ENCODE peak calls at places on chromosomes 7 and 10, in five cellular contexts. One of them, this sample, is unnamed.

GRCh38 chr10:133235265-133235664 is 2.4 kb upstream of the VENTX start:
- DNase-seq in skeletal muscle cell: no peak
- DNase-seq in DMS153: no peak
- DNase-seq in HT1080: no peak
- DNase-seq in iris pigment epithelial cell: no peak
- DNase-seq in this sample: no peak

GRCh38 chr7:131076711-131077170 is 250.9 kb upstream of the MKLN1 start:
- DNase-seq in skeletal muscle cell: no peak
- DNase-seq in DMS153: no peak
- DNase-seq in HT1080: no peak
- DNase-seq in iris pigment epithelial cell: peak
- DNase-seq in this sample: no peak

GRCh38 chr10:104641150-104642000 is at the start of gene SORCS3:
- DNase-seq in skeletal muscle cell: no peak
- DNase-seq in DMS153: no peak
- DNase-seq in HT1080: no peak
- DNase-seq in iris pigment epithelial cell: peak
- DNase-seq in this sample: no peak

GRCh38 chr10:80168111-80168511 is 35.6 kb downstream of the PLAC9 start:
- DNase-seq in skeletal muscle cell: no peak
- DNase-seq in DMS153: no peak
- DNase-seq in HT1080: no peak
- DNase-seq in iris pigment epithelial cell: no peak
- DNase-seq in this sample: no peak

GRCh38 chr7:157401567-157402387 is 65.0 kb downstream of the DNAJB6 start:
- DNase-seq in skeletal muscle cell: no peak
- DNase-seq in DMS153: no peak
- DNase-seq in HT1080: no peak
- DNase-seq in iris pigment epithelial cell: no peak
- DNase-seq in this sample: no peak

GRCh38 chr10:26221571-26221970 is 5.0 kb downstream of the GAD2 start:
- DNase-seq in skeletal muscle cell: no peak
- DNase-seq in DMS153: no peak
- DNase-seq in HT1080: no peak
- DNase-seq in iris pigment epithelial cell: no peak
- DNase-seq in this sample: no peak

GRCh38 chr10:5536486-5536885 is 11.7 kb downstream of the CALML3 start:
- DNase-seq in skeletal muscle cell: no peak
- DNase-seq in DMS153: no peak
- DNase-seq in HT1080: no peak
- DNase-seq in iris pigment epithelial cell: no peak
- DNase-seq in this sample: no peak

GRCh38 chr10:121942749-121943148 is 14.9 kb upstream of the ATE1 start:
- DNase-seq in skeletal muscle cell: peak
- DNase-seq in DMS153: no peak
- DNase-seq in HT1080: peak
- DNase-seq in iris pigment epithelial cell: peak
- DNase-seq in this sample: no peak

GRCh38 chr10:100364735-100365391 is 17.8 kb downstream of the SCD start:
- DNase-seq in skeletal muscle cell: peak
- DNase-seq in DMS153: peak
- DNase-seq in HT1080: peak
- DNase-seq in iris pigment epithelial cell: peak
- DNase-seq in this sample: no peak

GRCh38 chr7:4200546-4201094 is 481.5 kb upstream of the FOXK1 start:
- DNase-seq in skeletal muscle cell: no peak
- DNase-seq in DMS153: no peak
- DNase-seq in HT1080: peak
- DNase-seq in iris pigment epithelial cell: no peak
- DNase-seq in this sample: no peak

GRCh38 chr10:95860486-95861040 is 47.2 kb upstream of the CC2D2B start:
- DNase-seq in skeletal muscle cell: no peak
- DNase-seq in DMS153: no peak
- DNase-seq in HT1080: peak
- DNase-seq in iris pigment epithelial cell: no peak
- DNase-seq in this sample: no peak

GRCh38 chr10:79116801-79117723 is 48.3 kb downstream of the ZMIZ1 start:
- DNase-seq in skeletal muscle cell: no peak
- DNase-seq in DMS153: no peak
- DNase-seq in HT1080: no peak
- DNase-seq in iris pigment epithelial cell: no peak
- DNase-seq in this sample: peak

GRCh38 chr7:27343804-27344203 is 101.2 kb downstream of the EVX1 start:
- DNase-seq in skeletal muscle cell: no peak
- DNase-seq in DMS153: no peak
- DNase-seq in HT1080: no peak
- DNase-seq in iris pigment epithelial cell: no peak
- DNase-seq in this sample: no peak

GRCh38 chr10:105139363-105139762 is 498.3 kb downstream of the SORCS3 start:
- DNase-seq in skeletal muscle cell: no peak
- DNase-seq in DMS153: no peak
- DNase-seq in HT1080: no peak
- DNase-seq in iris pigment epithelial cell: no peak
- DNase-seq in this sample: no peak

GRCh38 chr7:138924551-138925225 is 56.5 kb downstream of the KIAA1549 start:
- DNase-seq in skeletal muscle cell: no peak
- DNase-seq in DMS153: no peak
- DNase-seq in HT1080: no peak
- DNase-seq in iris pigment epithelial cell: no peak
- DNase-seq in this sample: no peak

GRCh38 chr10:61951144-61951483 is 49.6 kb downstream of the ARID5B start:
- DNase-seq in skeletal muscle cell: no peak
- DNase-seq in DMS153: no peak
- DNase-seq in HT1080: no peak
- DNase-seq in iris pigment epithelial cell: no peak
- DNase-seq in this sample: no peak

GRCh38 chr7:69820479-69821192 is 222.4 kb downstream of the AUTS2 start:
- DNase-seq in skeletal muscle cell: no peak
- DNase-seq in DMS153: no peak
- DNase-seq in HT1080: no peak
- DNase-seq in iris pigment epithelial cell: no peak
- DNase-seq in this sample: no peak

This sample was measured in GM18507.